ENCODE peak calls at places on chromosome 10, in six cellular contexts. One of them, this sample, is unnamed.

GRCh38 chr10:56653289-56653688 is 292.2 kb upstream of the ZWINT start:
- DNase-seq in ACHN: no peak
- DNase-seq in heart right ventricle: no peak
- DNase-seq in H54: no peak
- DNase-seq in NCI-H1105 treated with DMSO at 0.1 percent for 48 hours: no peak
- DNase-seq in activated naive CD4-positive, alpha-beta T cell: no peak
- DNase-seq in this sample: no peak

GRCh38 chr10:113493195-113493594 is 59.7 kb upstream of the HABP2 start:
- DNase-seq in ACHN: no peak
- DNase-seq in heart right ventricle: no peak
- DNase-seq in H54: no peak
- DNase-seq in NCI-H1105 treated with DMSO at 0.1 percent for 48 hours: no peak
- DNase-seq in activated naive CD4-positive, alpha-beta T cell: no peak
- DNase-seq in this sample: no peak

GRCh38 chr10:18402766-18403346 is 248.5 kb downstream of the NSUN6 start:
- DNase-seq in ACHN: no peak
- DNase-seq in heart right ventricle: no peak
- DNase-seq in H54: no peak
- DNase-seq in NCI-H1105 treated with DMSO at 0.1 percent for 48 hours: no peak
- DNase-seq in activated naive CD4-positive, alpha-beta T cell: no peak
- DNase-seq in this sample: no peak

GRCh38 chr10:91287276-91287675 is 66.8 kb downstream of the PCGF5 start:
- DNase-seq in ACHN: no peak
- DNase-seq in heart right ventricle: no peak
- DNase-seq in H54: peak; percentile 26
- DNase-seq in NCI-H1105 treated with DMSO at 0.1 percent for 48 hours: no peak
- DNase-seq in activated naive CD4-positive, alpha-beta T cell: no peak
- DNase-seq in this sample: no peak

GRCh38 chr10:87875929-87876571 is 12.6 kb downstream of the PTEN start:
- DNase-seq in ACHN: no peak
- DNase-seq in heart right ventricle: no peak
- DNase-seq in H54: no peak
- DNase-seq in NCI-H1105 treated with DMSO at 0.1 percent for 48 hours: no peak
- DNase-seq in activated naive CD4-positive, alpha-beta T cell: no peak
- DNase-seq in this sample: no peak

GRCh38 chr10:120995768-120996167 is 144.6 kb downstream of the WDR11 start:
- DNase-seq in ACHN: no peak
- DNase-seq in heart right ventricle: no peak
- DNase-seq in H54: no peak
- DNase-seq in NCI-H1105 treated with DMSO at 0.1 percent for 48 hours: no peak
- DNase-seq in activated naive CD4-positive, alpha-beta T cell: no peak
- DNase-seq in this sample: no peak

GRCh38 chr10:125112697-125113494 is 47.5 kb downstream of the CTBP2 start:
- DNase-seq in ACHN: no peak
- DNase-seq in heart right ventricle: no peak
- DNase-seq in H54: no peak
- DNase-seq in NCI-H1105 treated with DMSO at 0.1 percent for 48 hours: no peak
- DNase-seq in activated naive CD4-positive, alpha-beta T cell: no peak
- DNase-seq in this sample: no peak

GRCh38 chr10:3167611-3168330 is 4.8 kb downstream of the PITRM1 start:
- DNase-seq in ACHN: no peak
- DNase-seq in heart right ventricle: no peak
- DNase-seq in H54: no peak
- DNase-seq in NCI-H1105 treated with DMSO at 0.1 percent for 48 hours: no peak
- DNase-seq in activated naive CD4-positive, alpha-beta T cell: no peak
- DNase-seq in this sample: no peak

GRCh38 chr10:122149607-122150505 is 121.2 kb upstream of the BTBD16 start:
- DNase-seq in ACHN: no peak
- DNase-seq in heart right ventricle: peak; percentile 64
- DNase-seq in H54: no peak
- DNase-seq in NCI-H1105 treated with DMSO at 0.1 percent for 48 hours: no peak
- DNase-seq in activated naive CD4-positive, alpha-beta T cell: no peak
- DNase-seq in this sample: no peak

GRCh38 chr10:117552156-117552620 is 9.6 kb downstream of the EMX2 start:
- DNase-seq in ACHN: no peak
- DNase-seq in heart right ventricle: no peak
- DNase-seq in H54: no peak
- DNase-seq in NCI-H1105 treated with DMSO at 0.1 percent for 48 hours: no peak
- DNase-seq in activated naive CD4-positive, alpha-beta T cell: no peak
- DNase-seq in this sample: no peak

GRCh38 chr10:4102802-4103344 is 317.9 kb upstream of the KLF6 start:
- DNase-seq in ACHN: no peak
- DNase-seq in heart right ventricle: no peak
- DNase-seq in H54: no peak
- DNase-seq in NCI-H1105 treated with DMSO at 0.1 percent for 48 hours: no peak
- DNase-seq in activated naive CD4-positive, alpha-beta T cell: no peak
- DNase-seq in this sample: no peak

GRCh38 chr10:18097524-18097923 is 42.7 kb upstream of the CACNB2 start:
- DNase-seq in ACHN: no peak
- DNase-seq in heart right ventricle: no peak
- DNase-seq in H54: no peak
- DNase-seq in NCI-H1105 treated with DMSO at 0.1 percent for 48 hours: no peak
- DNase-seq in activated naive CD4-positive, alpha-beta T cell: no peak
- DNase-seq in this sample: no peak

GRCh38 chr10:84341983-84342382 is 13.6 kb downstream of the CCSER2 start:
- DNase-seq in ACHN: no peak
- DNase-seq in heart right ventricle: no peak
- DNase-seq in H54: no peak
- DNase-seq in NCI-H1105 treated with DMSO at 0.1 percent for 48 hours: no peak
- DNase-seq in activated naive CD4-positive, alpha-beta T cell: no peak
- DNase-seq in this sample: no peak

GRCh38 chr10:74598891-74599566 is 227.4 kb upstream of the KAT6B start:
- DNase-seq in ACHN: no peak
- DNase-seq in heart right ventricle: no peak
- DNase-seq in H54: no peak
- DNase-seq in NCI-H1105 treated with DMSO at 0.1 percent for 48 hours: no peak
- DNase-seq in activated naive CD4-positive, alpha-beta T cell: no peak
- DNase-seq in this sample: no peak

GRCh38 chr10:88070080-88070880 is 206.9 kb downstream of the PTEN start:
- DNase-seq in ACHN: no peak
- DNase-seq in heart right ventricle: no peak
- DNase-seq in H54: no peak
- DNase-seq in NCI-H1105 treated with DMSO at 0.1 percent for 48 hours: no peak
- DNase-seq in activated naive CD4-positive, alpha-beta T cell: no peak
- DNase-seq in this sample: peak; percentile 94

GRCh38 chr10:15352818-15353217 is 18.3 kb downstream of the FAM171A1 start:
- DNase-seq in ACHN: no peak
- DNase-seq in heart right ventricle: no peak
- DNase-seq in H54: no peak
- DNase-seq in NCI-H1105 treated with DMSO at 0.1 percent for 48 hours: no peak
- DNase-seq in activated naive CD4-positive, alpha-beta T cell: no peak
- DNase-seq in this sample: no peak

GRCh38 chr10:32446701-32447406 is 914 bp downstream of the CCDC7 start:
- DNase-seq in ACHN: peak; percentile 6
- DNase-seq in heart right ventricle: no peak
- DNase-seq in H54: no peak
- DNase-seq in NCI-H1105 treated with DMSO at 0.1 percent for 48 hours: peak; percentile 27
- DNase-seq in activated naive CD4-positive, alpha-beta T cell: no peak
- DNase-seq in this sample: peak; percentile 56

GRCh38 chr10:24503627-24504320 is 219.9 kb downstream of the ARHGAP21 start:
- DNase-seq in ACHN: peak; percentile 59
- DNase-seq in heart right ventricle: no peak
- DNase-seq in H54: peak; percentile 19
- DNase-seq in NCI-H1105 treated with DMSO at 0.1 percent for 48 hours: peak; percentile 32
- DNase-seq in activated naive CD4-positive, alpha-beta T cell: no peak
- DNase-seq in this sample: peak; percentile 85

GRCh38 chr10:71963756-71964668 is at the start of gene CHST3:
- DNase-seq in ACHN: peak; percentile 50
- DNase-seq in heart right ventricle: peak; percentile 88
- DNase-seq in H54: peak; percentile 50
- DNase-seq in NCI-H1105 treated with DMSO at 0.1 percent for 48 hours: peak; percentile 31
- DNase-seq in activated naive CD4-positive, alpha-beta T cell: no peak
- DNase-seq in this sample: peak; percentile 55

GRCh38 chr10:78312197-78313046 is 278.8 kb downstream of the RPS24 start:
- DNase-seq in ACHN: no peak
- DNase-seq in heart right ventricle: no peak
- DNase-seq in H54: no peak
- DNase-seq in NCI-H1105 treated with DMSO at 0.1 percent for 48 hours: no peak
- DNase-seq in activated naive CD4-positive, alpha-beta T cell: no peak
- DNase-seq in this sample: no peak

GRCh38 chr10:6581750-6582697 is 1.9 kb upstream of the PRKCQ start:
- DNase-seq in ACHN: no peak
- DNase-seq in heart right ventricle: no peak
- DNase-seq in H54: no peak
- DNase-seq in NCI-H1105 treated with DMSO at 0.1 percent for 48 hours: no peak
- DNase-seq in activated naive CD4-positive, alpha-beta T cell: no peak
- DNase-seq in this sample: no peak

GRCh38 chr10:509361-510102 is 179.9 kb downstream of the DIP2C start:
- DNase-seq in ACHN: no peak
- DNase-seq in heart right ventricle: no peak
- DNase-seq in H54: no peak
- DNase-seq in NCI-H1105 treated with DMSO at 0.1 percent for 48 hours: no peak
- DNase-seq in activated naive CD4-positive, alpha-beta T cell: no peak
- DNase-seq in this sample: no peak

This sample was measured in DMS53.